ENCODE peak calls at places on chromosome 11, in six cellular contexts. One of them, this sample, is unnamed.

GRCh38 chr11:61293869-61294716 is 1.0 kb downstream of the VWCE start:
- DNase-seq in GM23248: peak
- DNase-seq in HFFc6: peak
- DNase-seq in memory B cell: no peak
- DNase-seq in EH: peak
- DNase-seq in NCI-H2081 treated with DMSO at 0.1 percent for 48 hours: peak
- DNase-seq in this sample: no peak

GRCh38 chr11:9840460-9841004 is 176.7 kb downstream of the SWAP70 start:
- DNase-seq in GM23248: no peak
- DNase-seq in HFFc6: no peak
- DNase-seq in memory B cell: no peak
- DNase-seq in EH: peak
- DNase-seq in NCI-H2081 treated with DMSO at 0.1 percent for 48 hours: no peak
- DNase-seq in this sample: no peak

GRCh38 chr11:117084992-117085391 is 13.2 kb downstream of the SIK3 start:
- DNase-seq in GM23248: no peak
- DNase-seq in HFFc6: no peak
- DNase-seq in memory B cell: no peak
- DNase-seq in EH: no peak
- DNase-seq in NCI-H2081 treated with DMSO at 0.1 percent for 48 hours: no peak
- DNase-seq in this sample: no peak

GRCh38 chr11:4626207-4627105 is 10.8 kb upstream of the OR51D1 start:
- DNase-seq in GM23248: peak
- DNase-seq in HFFc6: peak
- DNase-seq in memory B cell: peak
- DNase-seq in EH: peak
- DNase-seq in NCI-H2081 treated with DMSO at 0.1 percent for 48 hours: peak
- DNase-seq in this sample: peak

GRCh38 chr11:75240381-75241035 is at the start of gene TPBGL:
- DNase-seq in GM23248: peak
- DNase-seq in HFFc6: no peak
- DNase-seq in memory B cell: peak
- DNase-seq in EH: peak
- DNase-seq in NCI-H2081 treated with DMSO at 0.1 percent for 48 hours: no peak
- DNase-seq in this sample: no peak

GRCh38 chr11:87359401-87359800 is 321.7 kb downstream of the TMEM135 start:
- DNase-seq in GM23248: no peak
- DNase-seq in HFFc6: no peak
- DNase-seq in memory B cell: no peak
- DNase-seq in EH: no peak
- DNase-seq in NCI-H2081 treated with DMSO at 0.1 percent for 48 hours: peak
- DNase-seq in this sample: no peak

GRCh38 chr11:115706735-115707134 is 202.5 kb upstream of the CADM1 start:
- DNase-seq in GM23248: no peak
- DNase-seq in HFFc6: no peak
- DNase-seq in memory B cell: no peak
- DNase-seq in EH: no peak
- DNase-seq in NCI-H2081 treated with DMSO at 0.1 percent for 48 hours: no peak
- DNase-seq in this sample: no peak

GRCh38 chr11:64711138-64711943 is 11.7 kb downstream of the NRXN2 start:
- DNase-seq in GM23248: no peak
- DNase-seq in HFFc6: no peak
- DNase-seq in memory B cell: no peak
- DNase-seq in EH: no peak
- DNase-seq in NCI-H2081 treated with DMSO at 0.1 percent for 48 hours: no peak
- DNase-seq in this sample: no peak

GRCh38 chr11:134658481-134659080 is 246.5 kb upstream of the B3GAT1 start:
- DNase-seq in GM23248: no peak
- DNase-seq in HFFc6: no peak
- DNase-seq in memory B cell: no peak
- DNase-seq in EH: no peak
- DNase-seq in NCI-H2081 treated with DMSO at 0.1 percent for 48 hours: no peak
- DNase-seq in this sample: no peak

GRCh38 chr11:128867277-128867676 is at the start of gene KCNJ1:
- DNase-seq in GM23248: no peak
- DNase-seq in HFFc6: no peak
- DNase-seq in memory B cell: no peak
- DNase-seq in EH: no peak
- DNase-seq in NCI-H2081 treated with DMSO at 0.1 percent for 48 hours: no peak
- DNase-seq in this sample: no peak

This sample was measured in amniotic stem cell.